ENCODE peak calls at places on chromosomes 4 and X, in ten cellular contexts. T is foreskin fibroblast; A is CD8-positive, alpha-beta memory T cell; M is endodermal cell; Q is ACHN; R is fibroblast of mammary gland; K is H9; P is islet precursor cell; U is activated CD4-positive, alpha-beta T cell treated with anti-CD3 and anti-CD28 coated beads, Interleukin-2, amount 50 U/mL, for 48 hours; C is stimulated activated CD4-positive, alpha-beta T cell treated with anti-CD3 and anti-CD28 coated beads, Interleukin-1b, Interleukin-23, amount 100 ng/mL, for 24 hours. D is an unnamed sample.

GRCh38 chr4:6437682-6438264 is 34.6 kb downstream of the PPP2R2C start:
- DNase-seq in T (no peak), A (no peak), M (no peak), Q (no peak), R (no peak), K (no peak), P (no peak), U (no peak), C (no peak), D (no peak)

GRCh38 chr4:40525811-40526598 is 103.7 kb downstream of the RBM47 start:
- DNase-seq in T (peak; percentile 74), A (no peak), M (peak; percentile 72), Q (peak; percentile 77), R (peak; percentile 93), K (peak; percentile 70), P (peak; percentile 92), U (no peak), C (no peak), D (no peak)

GRCh38 chr4:109921384-109921808 is 8.7 kb downstream of the EGF start:
- DNase-seq in T (peak; percentile 80), A (no peak), M (peak; percentile 59), Q (peak; percentile 73), R (peak; percentile 74), K (peak; percentile 37), P (peak; percentile 84), U (no peak), C (no peak), D (no peak)

GRCh38 chrX:94288325-94288724 is 614.3 kb downstream of the FAM133A start:
- DNase-seq in T (no peak), A (no peak), M (no peak), Q (peak; percentile 2), R (no peak), K (no peak), P (no peak), U (no peak), C (no peak), D (no peak)

GRCh38 chr4:89055157-89056080 is 1.6 kb downstream of the FAM13A start:
- DNase-seq in T (peak; percentile 21), A (no peak), M (no peak), Q (peak; percentile 11), R (peak; percentile 10), K (no peak), P (no peak), U (no peak), C (no peak), D (no peak)

GRCh38 chrX:49291615-49292337 is 11.7 kb upstream of the GAGE10 start:
- DNase-seq in T (peak; percentile 68), A (peak; percentile 51), M (peak; percentile 92), Q (peak; percentile 46), R (peak; percentile 62), K (peak; percentile 78), P (peak; percentile 80), U (peak; percentile 84), C (peak; percentile 44), D (peak; percentile 55)

GRCh38 chr4:78220283-78220682 is 163.2 kb downstream of the FRAS1 start:
- DNase-seq in T (no peak), A (no peak), M (no peak), Q (no peak), R (no peak), K (no peak), P (no peak), U (no peak), C (no peak), D (no peak)

GRCh38 chr4:186910385-186910784 is 186.7 kb upstream of the FAT1 start:
- DNase-seq in T (no peak), A (no peak), M (no peak), Q (no peak), R (no peak), K (no peak), P (no peak), U (no peak), C (no peak), D (no peak)

GRCh38 chr4:74283614-74284013 is 24.7 kb upstream of the EPGN start:
- DNase-seq in T (peak; percentile 82), A (no peak), M (no peak), Q (peak; percentile 64), R (peak; percentile 73), K (no peak), P (no peak), U (no peak), C (no peak), D (no peak)

GRCh38 chrX:44842555-44843317 is 1.1 kb upstream of the DUSP21 start:
- DNase-seq in T (no peak), A (no peak), M (no peak), Q (no peak), R (no peak), K (no peak), P (no peak), U (no peak), C (no peak), D (no peak)

GRCh38 chrX:47231167-47231566 is 1.6 kb upstream of the USP11 start:
- DNase-seq in T (no peak), A (no peak), M (no peak), Q (no peak), R (no peak), K (no peak), P (peak; percentile 52), U (no peak), C (no peak), D (no peak)

GRCh38 chr4:16026155-16026761 is 57.6 kb downstream of the PROM1 start:
- DNase-seq in T (peak; percentile 76), A (peak; percentile 42), M (no peak), Q (peak; percentile 48), R (peak; percentile 69), K (no peak), P (no peak), U (no peak), C (no peak), D (peak; percentile 51)

GRCh38 chr4:87979810-87980209 is 4.3 kb downstream of the SPP1 start:
- DNase-seq in T (no peak), A (no peak), M (no peak), Q (no peak), R (no peak), K (no peak), P (no peak), U (no peak), C (no peak), D (no peak)

GRCh38 chr4:53527342-53527741 is 63.9 kb downstream of the LNX1 start:
- DNase-seq in T (no peak), A (no peak), M (no peak), Q (no peak), R (no peak), K (no peak), P (peak; percentile 86), U (no peak), C (no peak), D (no peak)

GRCh38 chrX:9430346-9430745 is 34.5 kb upstream of the TBL1X start:
- DNase-seq in T (no peak), A (no peak), M (no peak), Q (no peak), R (no peak), K (no peak), P (no peak), U (no peak), C (no peak), D (no peak)

GRCh38 chrX:143319526-143319925 is 197.7 kb downstream of the SPANXN3 start:
- DNase-seq in T (no peak), A (no peak), M (no peak), Q (no peak), R (no peak), K (no peak), P (no peak), U (no peak), C (no peak), D (peak; percentile 64)

GRCh38 chr4:56410247-56410646 is 23.0 kb upstream of the AASDH start:
- DNase-seq in T (peak; percentile 96), A (no peak), M (peak; percentile 52), Q (peak; percentile 94), R (peak; percentile 99), K (peak; percentile 59), P (peak; percentile 84), U (no peak), C (no peak), D (no peak)

GRCh38 chr4:57053508-57053907 is 56.7 kb downstream of the IGFBP7 start:
- DNase-seq in T (no peak), A (no peak), M (no peak), Q (peak; percentile 20), R (peak; percentile 60), K (no peak), P (no peak), U (no peak), C (no peak), D (no peak)

GRCh38 chr4:100118213-100118612 is 72.1 kb downstream of the DDIT4L start:
- DNase-seq in T (peak; percentile 11), A (no peak), M (no peak), Q (no peak), R (peak; percentile 26), K (no peak), P (no peak), U (no peak), C (no peak), D (no peak)

GRCh38 chrX:34528081-34528480 is 129.0 kb downstream of the TMEM47 start:
- DNase-seq in T (no peak), A (no peak), M (no peak), Q (no peak), R (peak; percentile 1), K (no peak), P (no peak), U (no peak), C (no peak), D (no peak)

GRCh38 chr4:155984398-155984797 is 30.7 kb upstream of the CTSO start:
- DNase-seq in T (no peak), A (no peak), M (no peak), Q (no peak), R (no peak), K (no peak), P (no peak), U (no peak), C (no peak), D (no peak)

GRCh38 chrX:27162496-27162895 is 300.6 kb downstream of the PPP4R3C start:
- DNase-seq in T (no peak), A (no peak), M (no peak), Q (no peak), R (no peak), K (no peak), P (no peak), U (no peak), C (no peak), D (no peak)

GRCh38 chrX:53085661-53086229 is 3.6 kb downstream of the TSPYL2 start:
- DNase-seq in T (no peak), A (peak; percentile 50), M (no peak), Q (no peak), R (no peak), K (no peak), P (no peak), U (no peak), C (no peak), D (no peak)

GRCh38 chrX:42378857-42379256 is 399.1 kb downstream of the PPP1R2C start:
- DNase-seq in T (no peak), A (no peak), M (no peak), Q (no peak), R (no peak), K (no peak), P (no peak), U (no peak), C (no peak), D (no peak)

GRCh38 chr4:69649207-69649606 is 3.8 kb downstream of the UGT2A1 start:
- DNase-seq in T (no peak), A (no peak), M (no peak), Q (no peak), R (no peak), K (no peak), P (no peak), U (no peak), C (no peak), D (no peak)

GRCh38 chr4:102344955-102345794 is at the start of gene SLC39A8:
- DNase-seq in T (peak; percentile 92), A (peak; percentile 91), M (peak; percentile 96), Q (peak; percentile 91), R (peak; percentile 72), K (peak; percentile 92), P (peak; percentile 95), U (peak; percentile 91), C (peak; percentile 79), D (peak; percentile 90)

GRCh38 chr4:48970471-48970921 is 15.6 kb upstream of the CWH43 start:
- DNase-seq in T (peak; percentile 62), A (no peak), M (no peak), Q (peak; percentile 12), R (peak; percentile 98), K (no peak), P (peak; percentile 66), U (no peak), C (no peak), D (no peak)

GRCh38 chr4:55439023-55439422 is 43.3 kb downstream of the TMEM165 start:
- DNase-seq in T (no peak), A (no peak), M (no peak), Q (no peak), R (no peak), K (no peak), P (no peak), U (no peak), C (no peak), D (no peak)

D was measured in RPMI8226.